ENCODE peak calls at places on chromosomes 3 and 15, in eight cellular contexts. One of them, this sample, is unnamed.

GRCh38 chr3:36957862-36958686 is 13.2 kb upstream of the TRANK1 start:
- DNase-seq in NCI-H510A treated with DMSO at 0.1 percent for 48 hours: no peak
- DNase-seq in small intestine: peak
- DNase-seq in stimulated activated CD4-positive, alpha-beta T cell treated with anti-CD3 and anti-CD28 coated beads, Interleukin-15, amount 100 ng/mL, for 48 hours: no peak
- DNase-seq in immature natural killer cell: no peak
- DNase-seq in progenitor cell of endocrine pancreas: no peak
- DNase-seq in activated CD8-positive, alpha-beta memory T cell treated with anti-CD3 and anti-CD28 coated beads for 24 hours: no peak
- DNase-seq in ureter: no peak
- DNase-seq in this sample: peak

GRCh38 chr15:68389936-68390790 is 41.8 kb downstream of the ITGA11 start:
- DNase-seq in NCI-H510A treated with DMSO at 0.1 percent for 48 hours: no peak
- DNase-seq in small intestine: no peak
- DNase-seq in stimulated activated CD4-positive, alpha-beta T cell treated with anti-CD3 and anti-CD28 coated beads, Interleukin-15, amount 100 ng/mL, for 48 hours: no peak
- DNase-seq in immature natural killer cell: no peak
- DNase-seq in progenitor cell of endocrine pancreas: no peak
- DNase-seq in activated CD8-positive, alpha-beta memory T cell treated with anti-CD3 and anti-CD28 coated beads for 24 hours: peak
- DNase-seq in ureter: peak
- DNase-seq in this sample: peak

GRCh38 chr3:30933478-30934207 is 39.2 kb upstream of the GADL1 start:
- DNase-seq in NCI-H510A treated with DMSO at 0.1 percent for 48 hours: peak
- DNase-seq in small intestine: no peak
- DNase-seq in stimulated activated CD4-positive, alpha-beta T cell treated with anti-CD3 and anti-CD28 coated beads, Interleukin-15, amount 100 ng/mL, for 48 hours: no peak
- DNase-seq in immature natural killer cell: no peak
- DNase-seq in progenitor cell of endocrine pancreas: no peak
- DNase-seq in activated CD8-positive, alpha-beta memory T cell treated with anti-CD3 and anti-CD28 coated beads for 24 hours: no peak
- DNase-seq in ureter: no peak
- DNase-seq in this sample: no peak

GRCh38 chr15:77122576-77122975 is 51.7 kb upstream of the TSPAN3 start:
- DNase-seq in NCI-H510A treated with DMSO at 0.1 percent for 48 hours: no peak
- DNase-seq in small intestine: no peak
- DNase-seq in stimulated activated CD4-positive, alpha-beta T cell treated with anti-CD3 and anti-CD28 coated beads, Interleukin-15, amount 100 ng/mL, for 48 hours: no peak
- DNase-seq in immature natural killer cell: no peak
- DNase-seq in progenitor cell of endocrine pancreas: no peak
- DNase-seq in activated CD8-positive, alpha-beta memory T cell treated with anti-CD3 and anti-CD28 coated beads for 24 hours: no peak
- DNase-seq in ureter: no peak
- DNase-seq in this sample: no peak

GRCh38 chr3:148079370-148079769 is 618.3 kb upstream of the AGTR1 start:
- DNase-seq in NCI-H510A treated with DMSO at 0.1 percent for 48 hours: no peak
- DNase-seq in small intestine: no peak
- DNase-seq in stimulated activated CD4-positive, alpha-beta T cell treated with anti-CD3 and anti-CD28 coated beads, Interleukin-15, amount 100 ng/mL, for 48 hours: no peak
- DNase-seq in immature natural killer cell: no peak
- DNase-seq in progenitor cell of endocrine pancreas: no peak
- DNase-seq in activated CD8-positive, alpha-beta memory T cell treated with anti-CD3 and anti-CD28 coated beads for 24 hours: no peak
- DNase-seq in ureter: no peak
- DNase-seq in this sample: peak

GRCh38 chr15:90142216-90143175 is 40.2 kb upstream of the IDH2 start:
- DNase-seq in NCI-H510A treated with DMSO at 0.1 percent for 48 hours: no peak
- DNase-seq in small intestine: no peak
- DNase-seq in stimulated activated CD4-positive, alpha-beta T cell treated with anti-CD3 and anti-CD28 coated beads, Interleukin-15, amount 100 ng/mL, for 48 hours: no peak
- DNase-seq in immature natural killer cell: peak
- DNase-seq in progenitor cell of endocrine pancreas: no peak
- DNase-seq in activated CD8-positive, alpha-beta memory T cell treated with anti-CD3 and anti-CD28 coated beads for 24 hours: peak
- DNase-seq in ureter: no peak
- DNase-seq in this sample: no peak

GRCh38 chr15:50009634-50010033 is 109.4 kb downstream of the ATP8B4 start:
- DNase-seq in NCI-H510A treated with DMSO at 0.1 percent for 48 hours: no peak
- DNase-seq in small intestine: peak
- DNase-seq in stimulated activated CD4-positive, alpha-beta T cell treated with anti-CD3 and anti-CD28 coated beads, Interleukin-15, amount 100 ng/mL, for 48 hours: no peak
- DNase-seq in immature natural killer cell: no peak
- DNase-seq in progenitor cell of endocrine pancreas: no peak
- DNase-seq in activated CD8-positive, alpha-beta memory T cell treated with anti-CD3 and anti-CD28 coated beads for 24 hours: no peak
- DNase-seq in ureter: no peak
- DNase-seq in this sample: peak

GRCh38 chr15:20341901-20342605 is 199.5 kb downstream of the GOLGA6L6 start:
- DNase-seq in NCI-H510A treated with DMSO at 0.1 percent for 48 hours: no peak
- DNase-seq in small intestine: no peak
- DNase-seq in stimulated activated CD4-positive, alpha-beta T cell treated with anti-CD3 and anti-CD28 coated beads, Interleukin-15, amount 100 ng/mL, for 48 hours: no peak
- DNase-seq in immature natural killer cell: no peak
- DNase-seq in progenitor cell of endocrine pancreas: peak
- DNase-seq in activated CD8-positive, alpha-beta memory T cell treated with anti-CD3 and anti-CD28 coated beads for 24 hours: peak
- DNase-seq in ureter: peak
- DNase-seq in this sample: no peak

GRCh38 chr3:47475029-47475569 is 642 bp downstream of the SCAP start:
- DNase-seq in NCI-H510A treated with DMSO at 0.1 percent for 48 hours: no peak
- DNase-seq in small intestine: peak
- DNase-seq in stimulated activated CD4-positive, alpha-beta T cell treated with anti-CD3 and anti-CD28 coated beads, Interleukin-15, amount 100 ng/mL, for 48 hours: no peak
- DNase-seq in immature natural killer cell: no peak
- DNase-seq in progenitor cell of endocrine pancreas: no peak
- DNase-seq in activated CD8-positive, alpha-beta memory T cell treated with anti-CD3 and anti-CD28 coated beads for 24 hours: no peak
- DNase-seq in ureter: peak
- DNase-seq in this sample: peak

GRCh38 chr15:88209111-88209510 is 47.4 kb downstream of the NTRK3 start:
- DNase-seq in NCI-H510A treated with DMSO at 0.1 percent for 48 hours: no peak
- DNase-seq in small intestine: no peak
- DNase-seq in stimulated activated CD4-positive, alpha-beta T cell treated with anti-CD3 and anti-CD28 coated beads, Interleukin-15, amount 100 ng/mL, for 48 hours: no peak
- DNase-seq in immature natural killer cell: no peak
- DNase-seq in progenitor cell of endocrine pancreas: no peak
- DNase-seq in activated CD8-positive, alpha-beta memory T cell treated with anti-CD3 and anti-CD28 coated beads for 24 hours: no peak
- DNase-seq in ureter: no peak
- DNase-seq in this sample: no peak

GRCh38 chr3:145489011-145489410 is 672.0 kb downstream of the PLOD2 start:
- DNase-seq in NCI-H510A treated with DMSO at 0.1 percent for 48 hours: no peak
- DNase-seq in small intestine: no peak
- DNase-seq in stimulated activated CD4-positive, alpha-beta T cell treated with anti-CD3 and anti-CD28 coated beads, Interleukin-15, amount 100 ng/mL, for 48 hours: no peak
- DNase-seq in immature natural killer cell: no peak
- DNase-seq in progenitor cell of endocrine pancreas: no peak
- DNase-seq in activated CD8-positive, alpha-beta memory T cell treated with anti-CD3 and anti-CD28 coated beads for 24 hours: no peak
- DNase-seq in ureter: no peak
- DNase-seq in this sample: no peak